ENCODE peak calls at places on chromosomes 7 and 10, in seven cellular contexts. J is fibroblast of lung, T is RWPE2, H is AG10803, X is heart left ventricle, Q is thyroid gland, O is fibroblast of the aortic adventitia. R is an unnamed sample.

GRCh38 chr10:106370751-106371150 is 793.8 kb downstream of the SORCS1 start:
- DNase-seq in J (no peak), T (no peak), H (no peak), X (no peak), Q (no peak), O (no peak), R (no peak)

GRCh38 chr10:97861924-97862323 is 12.3 kb downstream of the GOLGA7B start:
- DNase-seq in J (no peak), T (no peak), H (no peak), X (no peak), Q (no peak), O (no peak), R (no peak)

GRCh38 chr10:69844698-69845097 is 43.0 kb downstream of the COL13A1 start:
- DNase-seq in J (no peak), T (no peak), H (no peak), X (no peak), Q (no peak), O (no peak), R (no peak)

GRCh38 chr10:52566471-52567246 is 205.9 kb downstream of the MBL2 start:
- DNase-seq in J (peak), T (no peak), H (peak), X (no peak), Q (no peak), O (peak), R (no peak)

GRCh38 chr7:105661625-105662024 is 80.3 kb upstream of the EFCAB10 start:
- DNase-seq in J (no peak), T (no peak), H (no peak), X (no peak), Q (no peak), O (no peak), R (no peak)

GRCh38 chr10:27072436-27073114 is 27.7 kb downstream of the ANKRD26 start:
- DNase-seq in J (no peak), T (no peak), H (no peak), X (no peak), Q (no peak), O (no peak), R (no peak)

GRCh38 chr7:130366561-130366960 is 13.7 kb upstream of the CPA1 start:
- DNase-seq in J (peak), T (peak), H (no peak), X (no peak), Q (no peak), O (no peak), R (no peak)

GRCh38 chr7:74288034-74288881 is 949 bp upstream of the CLIP2 start:
- DNase-seq in J (peak), T (no peak), H (peak), X (no peak), Q (no peak), O (no peak), R (no peak)

GRCh38 chr10:110279062-110279986 is 25.4 kb downstream of the SMNDC1 start:
- DNase-seq in J (peak), T (no peak), H (peak), X (peak), Q (peak), O (peak), R (peak)

GRCh38 chr7:110948280-110948679 is 142.6 kb upstream of the LRRN3 start:
- DNase-seq in J (no peak), T (no peak), H (no peak), X (no peak), Q (no peak), O (no peak), R (no peak)

GRCh38 chr10:121284952-121285351 is 313.3 kb downstream of the FGFR2 start:
- DNase-seq in J (no peak), T (no peak), H (no peak), X (no peak), Q (peak), O (no peak), R (no peak)

GRCh38 chr7:47827321-47827720 is 120.9 kb downstream of the PKD1L1 start:
- DNase-seq in J (no peak), T (no peak), H (no peak), X (no peak), Q (no peak), O (no peak), R (no peak)

GRCh38 chr7:15837627-15838026 is 151.1 kb upstream of the MEOX2 start:
- DNase-seq in J (no peak), T (no peak), H (peak), X (no peak), Q (no peak), O (peak), R (no peak)

GRCh38 chr7:191105-192034 is 1.0 kb upstream of the FAM20C start:
- DNase-seq in J (peak), T (no peak), H (peak), X (peak), Q (peak), O (peak), R (peak)

GRCh38 chr7:68030530-68030929 is 1033.9 kb downstream of the TYW1 start:
- DNase-seq in J (no peak), T (no peak), H (no peak), X (no peak), Q (no peak), O (no peak), R (no peak)

GRCh38 chr10:99927719-99928280 is 81.9 kb downstream of the DNMBP start:
- DNase-seq in J (peak), T (no peak), H (no peak), X (no peak), Q (no peak), O (no peak), R (no peak)

GRCh38 chr10:102654566-102654965 is 10.3 kb downstream of the TRIM8 start:
- DNase-seq in J (no peak), T (peak), H (no peak), X (no peak), Q (no peak), O (no peak), R (no peak)

GRCh38 chr7:114530074-114530611 is 115.5 kb downstream of the FOXP2 start:
- DNase-seq in J (peak), T (no peak), H (peak), X (no peak), Q (no peak), O (peak), R (peak)

GRCh38 chr10:92552310-92552709 is 21.6 kb downstream of the IDE start:
- DNase-seq in J (no peak), T (no peak), H (no peak), X (no peak), Q (no peak), O (no peak), R (no peak)

GRCh38 chr10:91424016-91424415 is 13.9 kb downstream of the HECTD2 start:
- DNase-seq in J (peak), T (no peak), H (peak), X (no peak), Q (no peak), O (no peak), R (no peak)

GRCh38 chr7:158133515-158134271 is 453.9 kb downstream of the PTPRN2 start:
- DNase-seq in J (no peak), T (no peak), H (no peak), X (no peak), Q (no peak), O (no peak), R (no peak)

GRCh38 chr10:101367569-101368453 is 13.8 kb downstream of the BTRC start:
- DNase-seq in J (peak), T (no peak), H (peak), X (no peak), Q (no peak), O (peak), R (peak)

GRCh38 chr7:32605032-32605431 is 109.7 kb downstream of the AVL9 start:
- DNase-seq in J (no peak), T (no peak), H (no peak), X (no peak), Q (no peak), O (no peak), R (no peak)

GRCh38 chr10:79048639-79049550 is 19.9 kb upstream of the ZMIZ1 start:
- DNase-seq in J (no peak), T (peak), H (no peak), X (no peak), Q (no peak), O (no peak), R (no peak)

GRCh38 chr7:91054374-91054773 is 209.9 kb upstream of the FZD1 start:
- DNase-seq in J (no peak), T (no peak), H (no peak), X (no peak), Q (no peak), O (no peak), R (no peak)

GRCh38 chr7:91050677-91051076 is 213.6 kb upstream of the FZD1 start:
- DNase-seq in J (no peak), T (no peak), H (no peak), X (no peak), Q (no peak), O (peak), R (no peak)

GRCh38 chr7:91051966-91052365 is 212.3 kb upstream of the FZD1 start:
- DNase-seq in J (no peak), T (no peak), H (no peak), X (no peak), Q (no peak), O (no peak), R (no peak)

GRCh38 chr7:91055219-91055618 is 209.0 kb upstream of the FZD1 start:
- DNase-seq in J (no peak), T (no peak), H (no peak), X (no peak), Q (no peak), O (no peak), R (no peak)
- TF ChIP-seq CTCF in J (no peak), T (no peak), H (peak), X (no peak), Q (peak), O (no peak), R (no peak)

GRCh38 chr7:141557360-141557759 is 6.2 kb downstream of the AGK start:
- DNase-seq in J (no peak), T (no peak), H (no peak), X (no peak), Q (no peak), O (no peak), R (no peak)
- H3K4me3 ChIP-seq in J (no peak), T (no peak), H (no peak), X (no peak), Q (no peak), O (no peak), R (no peak)

GRCh38 chr7:17983238-17984088 is 43.2 kb upstream of the SNX13 start:
- DNase-seq in J (no peak), T (no peak), H (no peak), X (no peak), Q (no peak), O (no peak), R (no peak)

GRCh38 chr7:17986826-17987225 is 40.8 kb downstream of the PRPS1L1 start:
- DNase-seq in J (peak), T (no peak), H (peak), X (no peak), Q (no peak), O (peak), R (peak)

GRCh38 chr7:17988136-17988535 is 39.5 kb downstream of the PRPS1L1 start:
- DNase-seq in J (no peak), T (no peak), H (no peak), X (no peak), Q (peak), O (no peak), R (no peak)

GRCh38 chr7:17984288-17984687 is 43.4 kb downstream of the PRPS1L1 start:
- DNase-seq in J (no peak), T (no peak), H (no peak), X (no peak), Q (no peak), O (no peak), R (no peak)

GRCh38 chr7:17985473-17986239 is 42.0 kb downstream of the PRPS1L1 start:
- DNase-seq in J (no peak), T (no peak), H (no peak), X (no peak), Q (no peak), O (no peak), R (no peak)
- TF ChIP-seq CTCF in J (no peak), T (no peak), H (no peak), X (no peak), Q (no peak), O (no peak), R (no peak)

GRCh38 chr10:89279449-89279869 is 22.4 kb upstream of the IFIT2 start:
- DNase-seq in J (peak), T (peak), H (peak), X (peak), Q (no peak), O (peak), R (no peak)

GRCh38 chr10:89283174-89283987 is 18.5 kb upstream of the IFIT2 start:
- DNase-seq in J (peak), T (no peak), H (peak), X (no peak), Q (no peak), O (peak), R (no peak)

GRCh38 chr10:89281606-89282395 is 20.0 kb upstream of the IFIT2 start:
- DNase-seq in J (no peak), T (no peak), H (peak), X (no peak), Q (no peak), O (peak), R (no peak)

GRCh38 chr10:89280501-89280900 is 21.3 kb upstream of the IFIT2 start:
- DNase-seq in J (no peak), T (no peak), H (peak), X (no peak), Q (no peak), O (no peak), R (no peak)

DNA sequence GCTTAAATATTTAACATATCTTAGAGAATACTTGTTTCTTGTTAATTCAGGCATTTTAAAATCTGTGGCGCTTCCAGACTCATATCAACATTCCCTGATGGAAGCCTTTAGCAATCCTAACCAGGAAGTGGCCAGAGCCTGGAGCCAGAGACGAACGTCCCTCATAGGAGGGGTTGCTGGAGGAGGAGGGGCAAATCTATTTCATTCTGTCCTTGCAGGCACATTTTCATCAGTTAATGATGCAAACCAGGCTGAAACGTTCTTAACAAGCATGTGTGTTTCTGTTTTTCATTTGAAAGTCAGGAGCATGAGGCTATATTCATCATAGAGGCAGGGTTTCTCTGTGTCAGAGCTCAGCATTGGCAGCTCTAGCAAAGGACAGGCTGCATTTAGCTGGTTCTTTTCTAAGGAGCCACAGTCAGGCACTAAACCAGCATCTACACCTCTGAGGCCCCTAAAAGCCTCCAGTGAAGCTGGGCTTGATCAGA is 17.8 kb upstream of the IFIT2 start:
- DNase-seq in J (peak), T (no peak), H (peak), X (peak), Q (peak), O (peak), R (peak)
- H3K4me3 ChIP-seq in J (peak), T (no peak), H (peak), X (peak), Q (no peak), O (peak), R (peak)

DNA sequence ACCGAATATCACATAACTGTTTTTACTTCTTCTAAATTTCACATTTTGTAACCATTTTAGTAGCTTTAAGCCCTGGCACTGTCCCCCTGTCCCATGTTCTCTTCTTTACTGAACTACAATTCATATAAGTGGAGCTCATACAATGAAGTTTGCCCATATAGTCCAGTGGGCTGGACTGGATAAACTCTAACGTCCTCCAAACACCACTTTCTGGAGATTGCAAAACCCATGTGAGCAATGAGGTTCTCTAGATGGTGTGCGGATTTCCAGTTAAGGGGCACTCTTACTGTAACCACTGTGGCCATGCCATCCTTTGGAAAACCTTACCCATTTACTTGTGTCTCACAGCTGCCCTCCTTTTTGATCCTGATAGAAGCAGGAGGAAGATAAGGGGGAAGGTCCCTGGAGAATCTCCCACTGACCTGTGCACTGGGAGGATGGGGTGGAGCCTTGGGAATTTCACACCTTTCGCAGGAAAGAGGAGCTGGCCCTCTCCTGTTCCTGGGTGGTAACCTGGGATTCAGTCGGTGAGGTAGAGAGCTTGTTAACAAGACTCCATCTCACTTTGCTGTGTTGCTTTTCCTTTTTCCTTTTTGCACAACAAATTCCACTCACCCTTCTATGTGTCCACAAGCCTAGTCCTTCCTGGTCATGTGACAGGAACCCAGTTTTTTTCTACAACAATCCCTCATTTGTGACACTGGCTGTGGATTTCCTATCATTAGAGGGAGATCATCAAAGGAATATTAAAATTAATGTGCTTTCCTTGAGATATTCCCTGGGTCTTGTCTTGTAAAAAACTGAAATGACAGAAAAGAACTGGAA is 120.7 kb downstream of the ARID5B start:
- DNase-seq in J (no peak), T (no peak), H (no peak), X (no peak), Q (no peak), O (no peak), R (no peak)
- TF ChIP-seq CTCF in J (no peak), T (no peak), H (no peak), X (no peak), Q (no peak), O (no peak), R (no peak)

GRCh38 chr10:23197416-23197861 is 5.3 kb downstream of the PTF1A start:
- DNase-seq in J (no peak), T (no peak), H (no peak), X (no peak), Q (no peak), O (no peak), R (no peak)

GRCh38 chr10:23199768-23200511 is 7.8 kb downstream of the PTF1A start:
- DNase-seq in J (no peak), T (no peak), H (no peak), X (no peak), Q (no peak), O (no peak), R (no peak)

GRCh38 chr10:23200586-23200985 is 8.5 kb downstream of the PTF1A start:
- DNase-seq in J (no peak), T (no peak), H (no peak), X (no peak), Q (no peak), O (no peak), R (no peak)

GRCh38 chr10:23198610-23198939 is 6.5 kb downstream of the PTF1A start:
- DNase-seq in J (no peak), T (no peak), H (no peak), X (no peak), Q (no peak), O (no peak), R (no peak)

GRCh38 chr10:23198940-23199767 is 7.0 kb downstream of the PTF1A start:
- DNase-seq in J (peak), T (no peak), H (no peak), X (no peak), Q (no peak), O (no peak), R (no peak)
- H3K4me3 ChIP-seq in J (no peak), T (no peak), H (no peak), X (peak), Q (no peak), O (no peak), R (no peak)

GRCh38 chr10:89643812-89644690 is 991 bp downstream of the PANK1 start:
- DNase-seq in J (peak), T (peak), H (peak), X (peak), Q (peak), O (peak), R (peak)
- TF ChIP-seq CTCF in J (no peak), T (no peak), H (peak), X (no peak), Q (no peak), O (no peak), R (no peak)

DNA sequence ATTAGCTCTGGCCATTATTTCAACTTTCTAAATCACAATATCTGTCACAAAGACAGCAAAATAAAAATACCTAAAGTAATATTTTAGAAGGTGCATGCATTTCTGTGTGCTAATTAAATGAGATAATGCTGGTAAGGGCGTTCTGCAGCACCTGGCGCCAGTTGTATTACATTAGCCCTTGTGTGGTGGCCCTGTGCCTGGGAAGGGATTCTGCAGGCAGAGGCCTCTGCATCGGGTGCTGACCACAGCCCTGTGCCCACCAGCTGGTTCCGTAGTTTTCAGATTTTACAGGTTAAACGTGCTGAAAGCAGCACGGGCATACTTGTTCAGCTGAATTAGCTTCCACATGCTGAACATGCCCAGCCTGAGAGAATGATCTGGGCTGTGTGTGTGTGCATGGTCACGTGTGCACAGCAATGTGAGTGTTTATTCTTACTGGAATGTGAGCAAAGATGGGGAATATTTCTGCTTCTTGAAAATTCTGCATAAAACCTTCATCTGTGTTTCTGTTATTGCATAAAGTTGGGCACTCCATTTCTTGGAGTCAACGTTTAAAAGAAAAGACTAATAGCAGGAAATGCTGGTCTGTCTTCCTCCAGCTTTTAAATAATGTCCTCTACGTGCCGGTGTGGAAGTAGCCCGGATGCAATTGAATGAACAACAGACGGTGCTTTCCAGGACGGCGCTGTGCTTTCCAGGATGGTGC is 157.8 kb upstream of the PRKCQ start:
- DNase-seq in J (peak), T (no peak), H (peak), X (no peak), Q (peak), O (peak), R (no peak)
- H3K4me3 ChIP-seq in J (no peak), T (peak), H (peak), X (peak), Q (no peak), O (no peak), R (peak)

DNA sequence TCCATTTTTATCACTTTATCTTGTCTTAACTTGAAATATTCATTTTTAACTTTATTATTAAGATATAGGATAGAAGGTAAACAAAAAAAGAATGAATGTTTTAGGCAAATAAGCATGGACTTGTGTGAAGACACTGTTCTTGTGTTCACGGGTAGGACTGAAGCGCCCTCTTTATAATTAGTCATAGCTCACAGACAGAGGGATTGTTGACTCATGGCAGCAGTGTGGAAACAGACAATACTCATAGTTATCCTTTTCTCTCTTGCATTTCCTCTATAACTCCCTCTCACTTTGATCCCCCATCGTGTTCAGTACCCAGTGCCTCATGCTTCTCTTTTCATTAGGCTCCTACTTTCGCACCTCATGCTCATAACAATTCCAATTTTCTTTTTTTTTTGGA is 731.8 kb downstream of the PHTF2 start:
- DNase-seq in J (peak), T (no peak), H (peak), X (no peak), Q (no peak), O (peak), R (no peak)
- TF ChIP-seq CTCF in J (no peak), T (no peak), H (no peak), X (no peak), Q (no peak), O (no peak), R (no peak)

R was measured in HFF-Myc.